ENCODE peak calls at places on chromosomes 13 and 19, in ten cellular contexts. D, B, U, R, G, F, P, Q, C and L are unnamed samples.

GRCh38 chr13:75704194-75704941 is 68.2 kb downstream of the LMO7 start:
- DNase-seq in P (no peak), U (no peak), Q (no peak), R (no peak), D (no peak), G (peak), C (peak), B (no peak), F (no peak), L (no peak)

GRCh38 chr19:16206046-16206605 is 8.4 kb downstream of the AP1M1 start:
- DNase-seq in U (no peak), R (no peak), F (peak), B (no peak), C (no peak), Q (no peak), D (no peak), P (no peak), G (no peak), L (no peak)

GRCh38 chr19:35495107-35496064 is 5.1 kb upstream of the KRTDAP start:
- DNase-seq in F (peak), P (peak), Q (peak), D (peak), C (peak), R (no peak), U (peak), G (peak), B (peak), L (peak)

GRCh38 chr13:48155850-48156249 is 60.9 kb upstream of the MED4 start:
- DNase-seq in Q (no peak), B (no peak), R (no peak), U (no peak), F (no peak), P (no peak), G (peak), D (no peak), C (peak), L (no peak)

GRCh38 chr13:98476106-98476505 is 100.8 kb downstream of the STK24 start:
- DNase-seq in U (no peak), C (no peak), R (no peak), P (no peak), B (no peak), G (peak), D (no peak), F (no peak), Q (no peak), L (no peak)

GRCh38 chr19:17968376-17968775 is 1.5 kb downstream of the KCNN1 start:
- DNase-seq in C (no peak), P (no peak), F (no peak), G (no peak), Q (no peak), R (no peak), U (no peak), D (no peak), B (no peak), L (no peak)

GRCh38 chr19:41928754-41929535 is 696 bp upstream of the ERFL start:
- DNase-seq in G (no peak), F (no peak), D (no peak), Q (peak), R (no peak), U (no peak), P (no peak), B (peak), C (no peak), L (no peak)

GRCh38 chr13:51823351-51823750 is 19.4 kb upstream of the DHRS12 start:
- DNase-seq in P (no peak), R (no peak), Q (no peak), D (no peak), F (no peak), B (no peak), G (no peak), U (no peak), C (no peak), L (no peak)

GRCh38 chr19:11179716-11180297 is 17.5 kb downstream of the KANK2 start:
- DNase-seq in F (no peak), G (peak), Q (no peak), C (no peak), U (no peak), P (no peak), B (no peak), D (no peak), R (no peak), L (no peak)

GRCh38 chr19:17841810-17842662 is 5.7 kb downstream of the JAK3 start:
- DNase-seq in G (peak), R (no peak), U (peak), Q (peak), D (peak), C (peak), B (peak), P (peak), F (peak), L (peak)

GRCh38 chr13:48334534-48335127 is 31.1 kb downstream of the RB1 start:
- DNase-seq in Q (no peak), U (no peak), P (no peak), B (no peak), D (no peak), F (no peak), C (no peak), G (peak), R (no peak), L (peak)

GRCh38 chr13:88802886-88803285 is 1131.7 kb downstream of the SLITRK5 start:
- DNase-seq in G (no peak), U (no peak), Q (no peak), B (no peak), F (no peak), R (no peak), D (no peak), P (no peak), C (no peak), L (no peak)

GRCh38 chr13:95457294-95457693 is 95.2 kb upstream of the CLDN10 start:
- DNase-seq in P (no peak), C (peak), D (no peak), G (no peak), U (no peak), F (no peak), R (no peak), Q (no peak), B (no peak), L (no peak)

GRCh38 chr13:49853535-49853934 is 61.1 kb upstream of the KPNA3 start:
- DNase-seq in R (no peak), Q (no peak), B (no peak), P (no peak), F (no peak), G (no peak), D (no peak), C (no peak), U (no peak), L (no peak)

GRCh38 chr13:113654591-113655357 is 3.2 kb downstream of the ATP4B start:
- DNase-seq in Q (peak), G (no peak), B (peak), F (no peak), C (no peak), R (no peak), P (peak), U (no peak), D (no peak), L (no peak)

GRCh38 chr19:4068058-4068966 is 1.6 kb upstream of the ZBTB7A start:
- DNase-seq in R (no peak), Q (no peak), B (peak), D (no peak), P (no peak), U (no peak), C (no peak), F (no peak), G (no peak), L (no peak)

GRCh38 chr19:47239610-47240296 is 8.8 kb upstream of the BBC3 start:
- DNase-seq in B (peak), Q (peak), P (no peak), D (peak), U (no peak), R (no peak), F (no peak), G (peak), C (no peak), L (no peak)

GRCh38 chr13:29909975-29910674 is 59.7 kb upstream of the UBL3 start:
- DNase-seq in D (no peak), C (peak), Q (no peak), U (peak), P (no peak), R (no peak), B (no peak), F (peak), G (peak), L (no peak)

GRCh38 chr13:59088716-59089115 is 1075.0 kb downstream of the DIAPH3 start:
- DNase-seq in R (no peak), P (no peak), F (no peak), D (no peak), U (no peak), C (peak), Q (no peak), B (no peak), G (peak), L (no peak)

GRCh38 chr19:39679056-39679790 is 23.5 kb downstream of the LGALS16 start:
- DNase-seq in F (no peak), G (no peak), R (no peak), U (no peak), Q (no peak), P (no peak), C (no peak), B (no peak), D (no peak), L (no peak)

GRCh38 chr13:51920267-51920666 is 58.5 kb downstream of the CCDC70 start:
- DNase-seq in G (no peak), U (no peak), B (no peak), F (no peak), C (no peak), Q (no peak), P (no peak), D (no peak), R (no peak), L (no peak)

GRCh38 chr19:53432088-53432661 is 391 bp downstream of the ZNF761 start:
- DNase-seq in B (peak), F (no peak), G (peak), C (peak), Q (peak), P (peak), R (no peak), D (peak), U (no peak), L (no peak)

DNA sequence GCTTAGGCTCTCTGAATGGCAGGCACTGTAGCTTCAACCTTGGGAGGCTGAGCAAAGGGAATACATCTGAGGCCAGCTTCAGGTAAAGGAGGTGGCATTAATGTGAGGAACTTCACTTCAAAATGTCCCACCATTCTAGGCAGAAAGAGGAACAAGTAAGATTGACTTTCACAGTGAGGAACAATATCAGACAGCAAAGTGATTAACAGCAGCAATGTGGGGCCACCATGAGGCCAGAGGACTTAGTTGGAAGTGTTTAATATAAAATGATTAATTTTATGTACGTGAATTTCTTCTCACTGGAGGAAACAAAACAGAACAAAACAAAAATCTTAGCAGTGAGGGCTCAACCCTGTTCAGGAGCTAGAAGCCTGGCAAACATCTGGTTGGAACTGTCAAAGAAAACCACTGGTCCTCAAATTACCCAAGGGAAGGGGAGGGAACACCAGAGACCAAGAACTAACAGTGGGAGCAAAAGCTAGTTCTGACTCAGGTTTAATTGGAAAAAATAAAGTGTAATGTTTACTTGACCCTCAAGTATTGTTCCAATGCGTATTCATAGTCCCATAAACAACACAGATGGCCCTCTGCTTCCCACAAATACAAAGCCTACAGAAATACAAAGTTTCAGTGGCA is 43.9 kb upstream of the FRY start:
- DNase-seq in R (no peak), D (no peak), B (no peak), U (no peak), F (no peak), G (no peak), Q (no peak), P (no peak), C (no peak), L (no peak)
- TF ChIP-seq CTCF in R (no peak), D (no peak), B (no peak), U (no peak), F (no peak), G (no peak), Q (no peak), P (no peak), C (no peak), L (no peak)

DNA sequence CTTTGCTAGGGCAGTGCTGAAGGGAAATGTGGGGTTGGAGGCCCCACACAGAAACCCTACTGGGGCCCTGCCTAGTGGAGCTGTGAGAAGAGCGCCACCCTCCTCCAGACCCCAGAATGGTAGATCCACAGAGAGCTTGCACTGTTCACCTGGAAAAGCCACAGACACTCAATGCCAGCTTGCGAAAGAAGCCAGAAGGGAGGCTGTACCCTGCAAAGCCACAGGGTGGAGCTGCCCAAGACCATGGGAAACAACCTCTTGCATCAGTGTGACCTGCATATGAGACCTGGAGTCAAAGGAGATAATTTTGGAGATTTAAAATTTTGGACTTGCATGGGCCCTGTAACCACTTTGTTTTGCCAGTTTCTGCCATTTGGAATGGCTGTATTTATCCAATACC is 615.4 kb upstream of the MIR17HG start:
- DNase-seq in B (no peak), U (no peak), Q (no peak), R (no peak), G (no peak), F (no peak), C (no peak), P (no peak), D (no peak), L (no peak)
- TF ChIP-seq CTCF in B (no peak), U (no peak), Q (no peak), R (no peak), G (no peak), F (no peak), C (peak), P (no peak), D (no peak), L (no peak)

GRCh38 chr13:31814523-31814922 is 75.2 kb downstream of the RXFP2 start:
- DNase-seq in D (no peak), B (no peak), P (no peak), G (no peak), F (no peak), R (no peak), U (no peak), C (no peak), Q (no peak), L (no peak)

GRCh38 chr13:31815361-31816144 is 76.2 kb downstream of the RXFP2 start:
- DNase-seq in B (no peak), U (no peak), P (no peak), C (no peak), D (no peak), G (no peak), Q (no peak), F (no peak), R (no peak), L (no peak)

DNA sequence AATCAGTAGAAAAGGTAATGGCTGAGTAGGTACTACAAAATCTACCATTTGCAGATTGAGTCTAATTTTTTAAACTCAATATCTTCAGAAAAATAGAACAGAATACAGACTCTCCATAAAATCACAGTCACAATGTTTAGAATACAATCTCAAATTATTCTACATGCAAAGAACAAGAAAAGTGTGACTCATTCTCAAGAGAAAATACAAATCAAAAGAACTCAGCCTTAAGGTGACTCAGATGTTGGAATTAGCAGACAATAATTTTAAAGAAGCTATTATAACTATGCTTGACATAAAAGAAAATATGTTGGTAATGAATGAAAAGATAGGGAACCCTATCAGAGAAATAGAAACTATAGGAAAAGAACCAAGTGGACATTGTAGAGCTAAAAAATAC is 78.9 kb downstream of the RXFP2 start:
- DNase-seq in C (no peak), D (no peak), G (peak), F (no peak), P (no peak), B (no peak), R (no peak), U (no peak), Q (no peak), L (no peak)
- TF ChIP-seq CTCF in C (no peak), D (no peak), G (no peak), F (no peak), P (no peak), B (no peak), R (no peak), U (no peak), Q (no peak), L (no peak)

GRCh38 chr19:14689598-14690503 is at the start of gene ZNF333:
- DNase-seq in B (peak), U (peak), C (peak), Q (peak), D (peak), G (peak), P (peak), R (peak), F (peak), L (peak)

GRCh38 chr19:14682084-14682483 is 7.4 kb upstream of the ADGRE3 start:
- DNase-seq in D (no peak), G (no peak), P (no peak), B (no peak), Q (no peak), F (no peak), C (no peak), U (no peak), R (no peak), L (no peak)

GRCh38 chr19:14683439-14683838 is 6.4 kb upstream of the ZNF333 start:
- DNase-seq in B (no peak), F (no peak), D (no peak), G (no peak), R (no peak), Q (no peak), U (no peak), P (no peak), C (no peak), L (no peak)

GRCh38 chr19:14686411-14686810 is 3.4 kb upstream of the ZNF333 start:
- DNase-seq in Q (no peak), P (no peak), D (no peak), B (no peak), R (no peak), F (no peak), C (no peak), G (peak), U (no peak), L (no peak)
- TF ChIP-seq CTCF in Q (no peak), P (no peak), D (no peak), B (no peak), R (no peak), F (no peak), C (peak), G (peak), U (no peak), L (no peak)

GRCh38 chr13:36354842-36355241 is 8.6 kb upstream of the SPART start:
- DNase-seq in G (no peak), F (no peak), B (no peak), Q (no peak), P (no peak), C (no peak), R (no peak), D (no peak), U (no peak), L (no peak)
- TF ChIP-seq CTCF in G (no peak), F (no peak), B (no peak), Q (no peak), P (no peak), C (no peak), R (no peak), D (no peak), U (no peak), L (no peak)

GRCh38 chr19:49616532-49616931 is 23.4 kb downstream of the RRAS start:
- DNase-seq in F (no peak), Q (no peak), D (no peak), B (no peak), G (no peak), P (no peak), C (no peak), R (no peak), U (no peak), L (no peak)

GRCh38 chr19:49613374-49613773 is 22.4 kb downstream of the PRR12 start:
- DNase-seq in D (no peak), C (peak), G (peak), B (no peak), P (no peak), R (no peak), U (no peak), F (no peak), Q (peak), L (no peak)

GRCh38 chr19:49615861-49616260 is 24.1 kb downstream of the RRAS start:
- DNase-seq in C (no peak), U (no peak), B (no peak), Q (no peak), P (no peak), R (no peak), G (no peak), F (no peak), D (no peak), L (no peak)

GRCh38 chr19:49616945-49617344 is 23.0 kb downstream of the RRAS start:
- DNase-seq in P (no peak), B (no peak), G (no peak), Q (no peak), F (no peak), C (no peak), D (no peak), R (no peak), U (no peak), L (no peak)

DNA sequence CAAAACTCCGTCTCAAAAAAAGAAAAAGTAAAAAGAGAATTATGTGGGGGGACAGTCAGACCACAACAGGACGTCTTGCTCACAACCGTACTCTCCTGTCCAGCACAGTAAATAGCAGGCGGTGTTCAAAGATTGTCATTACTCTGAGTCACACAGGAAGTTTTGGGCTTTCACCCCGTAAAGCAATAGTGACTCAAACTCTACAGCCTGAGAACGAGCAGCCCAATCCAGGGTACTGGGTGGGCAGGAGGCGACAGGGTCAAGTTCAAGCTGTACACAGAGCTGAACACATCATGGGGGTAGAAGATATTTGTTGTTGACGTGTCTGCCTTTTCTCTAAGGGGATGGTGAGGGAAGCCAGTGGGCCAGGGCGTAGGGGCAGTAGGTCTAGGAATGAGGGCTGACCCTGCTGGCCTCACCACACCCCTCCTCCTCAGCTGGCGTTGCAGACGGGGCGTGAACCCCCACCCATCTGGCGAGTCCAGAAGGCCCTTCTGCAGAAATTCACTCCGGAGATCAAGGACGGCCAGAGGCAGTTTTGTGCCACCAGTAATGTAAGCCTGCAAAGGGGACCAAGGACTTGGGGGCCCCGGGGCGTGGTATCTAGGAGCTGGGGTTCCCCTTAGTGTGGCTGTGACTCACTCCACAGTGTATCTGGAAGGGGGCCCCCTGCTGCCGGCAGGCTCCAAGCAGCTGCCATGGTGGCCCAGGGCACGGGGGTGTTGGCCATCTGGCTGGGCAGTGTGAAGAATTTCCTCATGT is 23.3 kb downstream of the PRR12 start:
- DNase-seq in F (no peak), G (peak), R (no peak), U (no peak), C (peak), P (no peak), Q (no peak), B (no peak), D (no peak), L (no peak)
- TF ChIP-seq CTCF in F (no peak), G (peak), R (no peak), U (no peak), C (peak), P (no peak), Q (no peak), B (no peak), D (no peak), L (no peak)

DNA sequence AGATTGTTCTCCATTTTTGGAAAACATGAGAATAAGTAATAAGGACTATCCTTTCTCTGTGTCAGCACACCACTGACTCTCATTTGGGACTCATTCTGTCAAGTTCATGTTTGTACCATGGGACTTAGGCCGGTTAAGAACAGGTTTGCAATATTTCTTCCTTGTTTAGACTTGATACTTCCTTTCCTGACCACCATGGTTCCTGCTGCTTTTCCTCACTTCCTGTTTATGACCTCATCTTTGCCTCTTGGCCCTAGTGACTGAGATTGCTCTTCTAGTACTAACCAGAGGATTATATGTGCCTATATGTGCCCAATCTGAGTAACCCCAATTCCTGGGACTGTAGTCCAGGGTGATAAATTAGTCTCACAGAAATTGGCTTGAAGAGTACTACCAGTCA is 32.5 kb upstream of the NDFIP2 start:
- DNase-seq in C (no peak), D (no peak), G (peak), R (no peak), Q (no peak), P (no peak), F (no peak), U (no peak), B (no peak), L (no peak)
- TF ChIP-seq CTCF in C (no peak), D (no peak), G (no peak), R (no peak), Q (no peak), P (no peak), F (no peak), U (no peak), B (no peak), L (no peak)